ENCODE peak calls at places on chromosomes 6 and 20, in nine cellular contexts. One of them, this sample, is unnamed.

GRCh38 chr20:57810511-57811372 is 100.9 kb upstream of the PMEPA1 start:
- DNase-seq in non-pigmented ciliary epithelial cell: no peak
- DNase-seq in GM19239: no peak
- DNase-seq in NCI-H1092 treated with DMSO at 0.1 percent for 48 hours: no peak
- DNase-seq in AG04450: no peak
- DNase-seq in heart right ventricle: no peak
- DNase-seq in Calu3: peak; percentile 85
- DNase-seq in HFF-Myc: no peak
- DNase-seq in NCI-H2029 treated with DMSO at 0.1 percent for 48 hours: no peak
- DNase-seq in this sample: no peak

GRCh38 chr6:48061630-48062029 is 49.4 kb downstream of the PTCHD4 start:
- DNase-seq in NCI-H2029 treated with DMSO at 0.1 percent for 48 hours: no peak
- DNase-seq in heart right ventricle: no peak
- DNase-seq in non-pigmented ciliary epithelial cell: no peak
- DNase-seq in AG04450: no peak
- DNase-seq in Calu3: no peak
- DNase-seq in HFF-Myc: no peak
- DNase-seq in NCI-H1092 treated with DMSO at 0.1 percent for 48 hours: no peak
- DNase-seq in GM19239: no peak
- DNase-seq in this sample: no peak

GRCh38 chr20:17835941-17836861 is 132.4 kb downstream of the SNX5 start:
- DNase-seq in GM19239: no peak
- DNase-seq in AG04450: peak; percentile 70
- DNase-seq in NCI-H1092 treated with DMSO at 0.1 percent for 48 hours: no peak
- DNase-seq in non-pigmented ciliary epithelial cell: peak; percentile 43
- DNase-seq in HFF-Myc: no peak
- DNase-seq in NCI-H2029 treated with DMSO at 0.1 percent for 48 hours: no peak
- DNase-seq in Calu3: no peak
- DNase-seq in heart right ventricle: peak; percentile 78
- DNase-seq in this sample: no peak

GRCh38 chr20:23143098-23143497 is 57.0 kb upstream of the CD93 start:
- DNase-seq in AG04450: no peak
- DNase-seq in NCI-H2029 treated with DMSO at 0.1 percent for 48 hours: peak; percentile 11
- DNase-seq in Calu3: peak; percentile 23
- DNase-seq in heart right ventricle: no peak
- DNase-seq in non-pigmented ciliary epithelial cell: no peak
- DNase-seq in GM19239: no peak
- DNase-seq in HFF-Myc: peak; percentile 60
- DNase-seq in NCI-H1092 treated with DMSO at 0.1 percent for 48 hours: no peak
- DNase-seq in this sample: no peak

GRCh38 chr6:32832535-32832934 is 6.0 kb downstream of the TAP2 start:
- DNase-seq in heart right ventricle: no peak
- DNase-seq in NCI-H2029 treated with DMSO at 0.1 percent for 48 hours: no peak
- DNase-seq in HFF-Myc: no peak
- DNase-seq in NCI-H1092 treated with DMSO at 0.1 percent for 48 hours: no peak
- DNase-seq in GM19239: no peak
- DNase-seq in AG04450: no peak
- DNase-seq in Calu3: no peak
- DNase-seq in non-pigmented ciliary epithelial cell: no peak
- DNase-seq in this sample: no peak

GRCh38 chr20:32017711-32018251 is 7.5 kb downstream of the CCM2L start:
- DNase-seq in NCI-H1092 treated with DMSO at 0.1 percent for 48 hours: peak; percentile 75
- DNase-seq in heart right ventricle: no peak
- DNase-seq in NCI-H2029 treated with DMSO at 0.1 percent for 48 hours: peak; percentile 77
- DNase-seq in AG04450: no peak
- DNase-seq in Calu3: peak; percentile 88
- DNase-seq in GM19239: peak; percentile 39
- DNase-seq in HFF-Myc: no peak
- DNase-seq in non-pigmented ciliary epithelial cell: no peak
- DNase-seq in this sample: no peak

GRCh38 chr6:39917981-39918380 is 16.3 kb downstream of the MOCS1 start:
- DNase-seq in non-pigmented ciliary epithelial cell: no peak
- DNase-seq in heart right ventricle: no peak
- DNase-seq in NCI-H1092 treated with DMSO at 0.1 percent for 48 hours: no peak
- DNase-seq in GM19239: no peak
- DNase-seq in HFF-Myc: no peak
- DNase-seq in AG04450: no peak
- DNase-seq in NCI-H2029 treated with DMSO at 0.1 percent for 48 hours: no peak
- DNase-seq in Calu3: no peak
- DNase-seq in this sample: no peak

GRCh38 chr6:28683945-28684538 is 158.4 kb downstream of the GPX5 start:
- DNase-seq in NCI-H1092 treated with DMSO at 0.1 percent for 48 hours: peak; percentile 14
- DNase-seq in NCI-H2029 treated with DMSO at 0.1 percent for 48 hours: peak; percentile 9
- DNase-seq in HFF-Myc: no peak
- DNase-seq in heart right ventricle: no peak
- DNase-seq in Calu3: peak; percentile 48
- DNase-seq in AG04450: no peak
- DNase-seq in GM19239: no peak
- DNase-seq in non-pigmented ciliary epithelial cell: no peak
- DNase-seq in this sample: no peak

GRCh38 chr6:112938656-112939055 is 591.5 kb downstream of the RFPL4B start:
- DNase-seq in heart right ventricle: no peak
- DNase-seq in GM19239: no peak
- DNase-seq in NCI-H1092 treated with DMSO at 0.1 percent for 48 hours: no peak
- DNase-seq in HFF-Myc: no peak
- DNase-seq in non-pigmented ciliary epithelial cell: no peak
- DNase-seq in NCI-H2029 treated with DMSO at 0.1 percent for 48 hours: no peak
- DNase-seq in AG04450: no peak
- DNase-seq in Calu3: no peak
- DNase-seq in this sample: no peak